ENCODE peak calls at places on chromosomes 11 and 22, in ten cellular contexts. P, M, J, E, Z, F, G, W, I and Y are unnamed samples.

GRCh38 chr11:2305862-2306823 is 4.3 kb downstream of the TSPAN32 start:
- DNase-seq in P (peak; percentile 88), M (no peak), J (no peak), E (peak; percentile 76), Z (peak; percentile 71), F (peak; percentile 83), G (no peak), W (peak; percentile 65), I (peak; percentile 97), Y (no peak)

GRCh38 chr11:8209208-8209807 is 40.5 kb upstream of the RIC3 start:
- DNase-seq in P (no peak), M (peak; percentile 41), J (no peak), E (peak; percentile 29), Z (peak; percentile 34), F (no peak), G (no peak), W (no peak), I (no peak), Y (no peak)

GRCh38 chr11:63945482-63946163 is 6.8 kb downstream of the NAA40 start:
- DNase-seq in P (peak; percentile 71), M (peak; percentile 20), J (peak; percentile 72), E (no peak), Z (peak; percentile 77), F (peak; percentile 39), G (peak; percentile 35), W (peak; percentile 71), I (peak; percentile 90), Y (peak; percentile 82)

GRCh38 chr11:86551286-86551685 is 121.1 kb downstream of the ME3 start:
- DNase-seq in P (no peak), M (no peak), J (peak; percentile 52), E (no peak), Z (no peak), F (peak; percentile 40), G (no peak), W (no peak), I (no peak), Y (peak; percentile 83)

GRCh38 chr11:12377824-12378593 is 638 bp downstream of the PARVA start:
- DNase-seq in P (peak; percentile 85), M (no peak), J (peak; percentile 69), E (peak; percentile 84), Z (peak; percentile 86), F (no peak), G (no peak), W (peak; percentile 81), I (peak; percentile 94), Y (peak; percentile 86)

GRCh38 chr22:37420656-37421467 is 6.4 kb downstream of the ELFN2 start:
- DNase-seq in P (no peak), M (no peak), J (no peak), E (no peak), Z (no peak), F (no peak), G (no peak), W (no peak), I (no peak), Y (no peak)

GRCh38 chr11:27409060-27409459 is 46.0 kb upstream of the CCDC34 start:
- DNase-seq in P (no peak), M (no peak), J (no peak), E (no peak), Z (no peak), F (no peak), G (no peak), W (no peak), I (no peak), Y (no peak)

GRCh38 chr11:114496915-114497314 is 57.6 kb downstream of the REXO2 start:
- DNase-seq in P (no peak), M (no peak), J (no peak), E (no peak), Z (no peak), F (no peak), G (no peak), W (no peak), I (no peak), Y (no peak)

GRCh38 chr11:7596975-7597391 is 76.3 kb downstream of the CYB5R2 start:
- DNase-seq in P (no peak), M (no peak), J (no peak), E (no peak), Z (peak; percentile 57), F (no peak), G (no peak), W (no peak), I (peak; percentile 66), Y (peak; percentile 91)